ENCODE peak calls at places on chromosome 13, in five cellular contexts. E is K562, N is upper lobe of left lung, K is transverse colon, T is Panc1. M is an unnamed sample. For H3K4me1, the result is how much of the 10 kb centered on the place peaks cover.

GRCh38 chr13:88436974-88437373 is 765.8 kb downstream of the SLITRK5 start:
- DNase-seq in E (no peak), K (no peak), N (no peak), T (no peak), M (no peak)

GRCh38 chr13:59358014-59358413 is 805.7 kb downstream of the DIAPH3 start:
- DNase-seq in E (no peak), T (no peak), N (no peak), K (no peak), M (no peak)

GRCh38 chr13:79780240-79780639 is 299.3 kb downstream of the NDFIP2 start:
- DNase-seq in K (no peak), T (no peak), E (no peak), N (no peak), M (no peak)

GRCh38 chr13:63012016-63012415 is 1596.4 kb upstream of the PCDH20 start:
- DNase-seq in E (no peak), T (no peak), N (no peak), K (no peak), M (no peak)

GRCh38 chr13:48496796-48497195 is 36.1 kb downstream of the RCBTB2 start:
- DNase-seq in E (no peak), K (no peak), T (no peak), N (no peak), M (no peak)

GRCh38 chr13:52399037-52399436 is 6.9 kb downstream of the THSD1 start:
- DNase-seq in E (no peak), T (no peak), N (no peak), K (no peak), M (no peak)

GRCh38 chr13:113861433-113862030 is 2.3 kb downstream of the GAS6 start:
- DNase-seq in N (no peak), T (no peak), E (no peak), K (no peak), M (peak)

GRCh38 chr13:28329395-28330158 is 165.4 kb downstream of the FLT1 start:
- DNase-seq in K (no peak), E (peak), T (no peak), N (peak), M (no peak)

GRCh38 chr13:47415048-47415447 is 518.2 kb upstream of the HTR2A start:
- DNase-seq in N (no peak), K (no peak), T (no peak), E (no peak), M (no peak)

GRCh38 chr13:41311607-41312500 is 787 bp downstream of the NAA16 start:
- DNase-seq in K (peak), N (peak), T (no peak), E (peak), M (no peak)

GRCh38 chr13:37627428-37627827 is 28.9 kb upstream of the POSTN start:
- DNase-seq in E (no peak), N (no peak), K (no peak), T (no peak), M (no peak)

GRCh38 chr13:100694722-100695644 is 20.4 kb upstream of the TMTC4 start:
- DNase-seq in E (peak), N (no peak), K (peak), T (no peak), M (no peak)

GRCh38 chr13:77779461-77780272 is 82.2 kb downstream of the SLAIN1 start:
- DNase-seq in N (peak), E (peak), K (peak), T (peak), M (no peak)

GRCh38 chr13:71864094-71864980 is 2.7 kb downstream of the DACH1 start:
- DNase-seq in K (peak), T (no peak), E (peak), N (peak), M (peak)
- TF ChIP-seq POLR2AphosphoS5 in K (peak), T (no peak), E (no peak), N (no peak), M (no peak)

DNA sequence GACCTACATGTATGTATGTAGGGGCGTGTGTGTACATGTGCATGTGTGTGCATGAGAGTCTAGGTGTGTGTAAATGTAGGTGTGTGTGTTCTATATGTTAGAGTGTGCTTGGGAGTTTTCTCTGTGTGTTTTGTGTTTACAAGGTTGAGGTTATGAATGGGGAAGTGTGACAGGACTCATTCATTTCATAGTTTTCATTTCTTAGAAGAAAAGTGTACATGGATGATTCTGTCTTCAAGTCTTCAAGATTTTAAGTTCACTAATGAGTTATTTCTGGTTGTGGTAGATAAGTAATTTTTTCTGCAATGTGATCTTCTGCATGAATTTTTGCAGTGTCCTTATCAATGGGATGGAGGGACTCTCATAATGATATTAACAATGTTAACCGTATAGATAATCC is 118.2 kb upstream of the SLC10A2 start:
- DNase-seq in T (no peak), K (no peak), E (no peak), N (no peak), M (no peak)
- H3K4me1 ChIP-seq in T (under half), K (under half), E (under half), N (under half), M (under half)

GRCh38 chr13:65540064-65540635 is 1690.0 kb downstream of the PCDH9 start:
- DNase-seq in E (no peak), T (no peak), K (no peak), N (no peak), M (no peak)
- TF ChIP-seq POLR2AphosphoS5 in E (no peak), T (no peak), K (no peak), N (no peak), M (no peak)

GRCh38 chr13:44401577-44401976 is 28.0 kb downstream of the SERP2 start:
- DNase-seq in N (no peak), E (no peak), K (no peak), T (no peak), M (no peak)
- H3K4me1 ChIP-seq in N (under half), E (under half), K (under half), T (under half), M (under half)

GRCh38 chr13:60583196-60583908 is 186.3 kb downstream of the TDRD3 start:
- DNase-seq in E (no peak), T (no peak), N (no peak), K (no peak), M (no peak)
- TF ChIP-seq POLR2AphosphoS5 in E (no peak), T (no peak), N (no peak), K (no peak), M (no peak)

DNA sequence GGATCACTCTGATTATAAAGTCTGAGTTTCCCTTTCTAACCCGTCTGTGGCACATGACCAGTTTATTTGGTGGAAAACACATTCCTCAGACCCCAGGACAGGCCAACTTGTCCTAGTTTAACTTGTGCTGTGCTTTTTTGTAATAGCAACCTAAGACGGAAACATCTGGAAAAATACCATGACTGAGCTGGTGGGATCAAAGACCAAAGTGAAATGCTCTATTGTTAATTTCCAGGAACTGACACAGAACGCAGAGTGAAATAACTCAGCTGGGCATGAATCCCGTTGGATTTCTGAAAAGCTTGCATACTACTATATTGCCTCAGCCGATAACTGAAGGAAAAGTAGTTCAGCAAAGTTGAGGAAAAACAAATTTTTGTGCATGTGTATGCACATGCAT is 188.0 kb downstream of the LHFPL6 start:
- DNase-seq in T (no peak), K (no peak), E (no peak), N (no peak), M (no peak)
- H3K4me1 ChIP-seq in T (under half), K (under half), E (under half), N (under half), M (under half)

M was measured in breast epithelium.